ENCODE peak calls at places on chromosome 2, in four cellular contexts. D, V, I and R are unnamed samples.

GRCh38 chr2:44817673-44818335 is 123.7 kb upstream of the SIX3 start:
- DNase-seq in D (no peak), I (no peak), V (no peak), R (no peak)

GRCh38 chr2:120531365-120531764 is 185.4 kb downstream of the INHBB start:
- DNase-seq in D (no peak), V (peak), I (no peak), R (no peak)

GRCh38 chr2:171394164-171394725 is 39.5 kb downstream of the METTL8 start:
- DNase-seq in D (no peak), V (no peak), I (no peak), R (no peak)

GRCh38 chr2:240645346-240646060 is 20.2 kb downstream of the GPR35 start:
- DNase-seq in D (no peak), V (no peak), I (no peak), R (no peak)

GRCh38 chr2:152847067-152847466 is 128.6 kb downstream of the ARL6IP6 start:
- DNase-seq in D (no peak), I (no peak), V (peak), R (no peak)

GRCh38 chr2:142076319-142076718 is 54.5 kb downstream of the LRP1B start:
- DNase-seq in D (no peak), V (no peak), I (no peak), R (no peak)

GRCh38 chr2:60710707-60711106 is 45.4 kb upstream of the PAPOLG start:
- DNase-seq in D (no peak), I (no peak), V (no peak), R (no peak)

GRCh38 chr2:142863485-142863921 is 14.0 kb upstream of the KYNU start:
- DNase-seq in I (no peak), V (no peak), D (no peak), R (no peak)

GRCh38 chr2:130251865-130252620 is 53.8 kb upstream of the TUBA3E start:
- DNase-seq in D (no peak), V (no peak), I (no peak), R (no peak)

GRCh38 chr2:174972924-174973323 is 32.3 kb downstream of the CHN1 start:
- DNase-seq in I (no peak), V (peak), D (no peak), R (no peak)

GRCh38 chr2:155022531-155022930 is 324.0 kb downstream of the KCNJ3 start:
- DNase-seq in V (no peak), I (no peak), D (no peak), R (no peak)

GRCh38 chr2:85662899-85663683 is 4.9 kb downstream of the SFTPB start:
- DNase-seq in D (no peak), V (peak), I (no peak), R (no peak)

GRCh38 chr2:186325827-186326535 is 160.1 kb upstream of the ZC3H15 start:
- DNase-seq in I (no peak), V (no peak), D (no peak), R (no peak)

GRCh38 chr2:200302940-200303727 is 3.4 kb upstream of the SPATS2L start:
- DNase-seq in V (no peak), D (no peak), I (no peak), R (no peak)

GRCh38 chr2:203886579-203887230 is 19.1 kb downstream of the CTLA4 start:
- DNase-seq in D (no peak), I (no peak), V (no peak), R (no peak)

GRCh38 chr2:36163520-36164239 is 191.9 kb upstream of the CRIM1 start:
- DNase-seq in I (no peak), V (no peak), D (no peak), R (no peak)

GRCh38 chr2:128026422-128027277 is 1.2 kb downstream of the SAP130 start:
- DNase-seq in I (no peak), D (no peak), V (no peak), R (no peak)

GRCh38 chr2:223580951-223581350 is 21.2 kb downstream of the SCG2 start:
- DNase-seq in V (no peak), I (no peak), D (peak), R (no peak)

GRCh38 chr2:45169339-45170190 is 160.3 kb upstream of the SIX2 start:
- DNase-seq in I (peak), D (peak), V (no peak), R (no peak)

GRCh38 chr2:120908314-120908975 is 172.8 kb downstream of the GLI2 start:
- DNase-seq in D (no peak), I (no peak), V (no peak), R (no peak)

GRCh38 chr2:83017366-83018090 is 1441.6 kb downstream of the SUCLG1 start:
- DNase-seq in I (no peak), D (no peak), V (no peak), R (no peak)

GRCh38 chr2:83014462-83014861 is 1444.6 kb downstream of the SUCLG1 start:
- DNase-seq in I (no peak), D (no peak), V (no peak), R (no peak)

GRCh38 chr2:83016343-83017110 is 1442.6 kb downstream of the SUCLG1 start:
- DNase-seq in I (no peak), D (peak), V (no peak), R (no peak)
- TF ChIP-seq CTCF in I (no peak), D (peak), V (no peak), R (no peak)

DNA sequence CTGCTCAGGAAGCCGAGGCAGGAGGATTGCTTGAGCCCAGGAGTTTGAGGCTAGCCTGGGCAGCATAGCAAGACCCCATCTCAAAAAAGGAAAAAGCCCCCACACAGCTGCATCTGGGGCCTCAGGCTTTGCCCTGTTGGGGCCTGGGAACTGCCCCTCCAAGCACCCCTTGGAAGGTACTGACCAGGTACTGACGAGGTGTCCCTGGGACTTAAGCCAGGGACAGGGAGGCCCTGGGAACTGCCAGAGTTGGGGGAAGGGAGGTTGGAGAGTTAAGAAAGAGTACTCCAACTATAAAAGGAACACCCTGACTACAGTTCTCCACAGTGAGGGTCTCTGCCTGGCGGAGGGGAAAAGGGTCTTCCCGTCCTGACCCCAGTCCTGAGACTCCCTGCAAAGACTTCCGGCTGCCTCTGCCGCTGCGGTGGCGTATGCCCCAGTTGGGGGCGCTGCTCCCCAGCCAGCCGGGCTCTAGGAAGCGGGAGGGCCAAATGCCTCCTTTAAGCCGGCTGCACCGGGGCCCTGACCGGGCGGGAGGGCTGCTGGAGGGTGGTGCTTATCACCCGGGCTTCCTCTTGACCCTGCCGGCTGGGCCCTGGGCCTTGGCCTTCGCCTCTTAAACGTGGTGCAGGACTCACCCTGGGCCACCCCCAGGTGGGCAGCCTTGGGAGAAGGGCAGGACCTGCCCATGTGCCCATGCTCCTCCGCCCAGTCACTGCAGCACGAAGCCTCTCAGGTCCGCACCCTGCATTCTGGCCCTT is 12.8 kb downstream of the SLC30A3 start:
- DNase-seq in I (peak), V (no peak), D (peak), R (no peak)
- TF ChIP-seq CTCF in I (peak), V (peak), D (peak), R (peak)

GRCh38 chr2:100180503-100180902 is 38.1 kb upstream of the AFF3 start:
- DNase-seq in V (no peak), D (no peak), I (no peak), R (no peak)

GRCh38 chr2:100179806-100180205 is 37.4 kb upstream of the AFF3 start:
- DNase-seq in D (no peak), V (no peak), I (no peak), R (no peak)

GRCh38 chr2:100176925-100177324 is 34.5 kb upstream of the AFF3 start:
- DNase-seq in V (no peak), I (no peak), D (no peak), R (no peak)

GRCh38 chr2:100178864-100179263 is 36.5 kb upstream of the AFF3 start:
- DNase-seq in V (no peak), I (no peak), D (no peak), R (no peak)

DNA sequence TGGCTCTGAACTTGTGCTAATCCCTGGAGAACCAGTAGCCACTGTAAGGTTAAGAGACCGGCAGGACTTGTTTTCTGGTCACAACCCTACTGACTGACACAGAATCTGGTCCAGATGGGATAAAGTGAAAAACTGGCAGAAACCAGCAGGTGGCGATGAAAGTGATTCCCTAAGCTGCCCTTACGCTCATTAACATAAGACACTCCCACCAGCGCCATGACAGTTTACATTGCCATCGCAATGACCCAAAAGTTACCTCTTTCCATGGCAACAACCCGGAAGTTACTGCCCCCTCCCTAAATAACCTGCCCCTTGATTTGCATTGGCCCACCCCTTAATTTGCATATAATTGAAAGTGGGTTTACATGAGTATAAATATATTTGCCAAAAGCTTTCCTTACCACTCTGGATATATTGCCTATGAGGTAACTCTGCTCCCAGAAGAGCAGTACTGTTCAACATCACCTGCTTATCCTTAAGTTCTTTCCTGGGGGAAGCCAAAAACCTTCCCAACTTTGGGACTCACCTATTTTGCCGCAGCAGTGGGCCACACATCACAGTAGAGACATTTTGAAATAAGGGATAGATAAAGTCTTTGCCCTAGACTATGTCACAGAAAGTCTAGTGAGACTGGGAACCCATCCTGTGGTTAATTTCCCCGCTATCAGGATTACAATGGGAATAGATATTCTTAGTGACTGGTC is 35.8 kb upstream of the AFF3 start:
- DNase-seq in V (no peak), I (peak), D (peak), R (no peak)
- TF ChIP-seq CTCF in V (no peak), I (peak), D (peak), R (peak)

GRCh38 chr2:75464348-75464946 is 96.3 kb downstream of the EVA1A start:
- DNase-seq in V (no peak), D (no peak), I (no peak), R (no peak)
- TF ChIP-seq CTCF in V (peak), D (peak), I (peak), R (peak)

GRCh38 chr2:238513346-238513745 is 86.6 kb downstream of the ASB1 start:
- DNase-seq in I (peak), V (no peak), D (peak), R (no peak)
- TF ChIP-seq CTCF in I (peak), V (peak), D (peak), R (peak)

GRCh38 chr2:28391564-28392296 is 928 bp upstream of the FOSL2 start:
- DNase-seq in I (no peak), D (peak), V (no peak), R (no peak)
- TF ChIP-seq CTCF in I (peak), D (peak), V (no peak), R (peak)

GRCh38 chr2:30331869-30332268 is 100.5 kb downstream of the LBH start:
- DNase-seq in D (no peak), I (no peak), V (no peak), R (no peak)

GRCh38 chr2:30335981-30336538 is 104.7 kb downstream of the LBH start:
- DNase-seq in D (no peak), V (no peak), I (no peak), R (no peak)

GRCh38 chr2:30336978-30337841 is 105.9 kb downstream of the LBH start:
- DNase-seq in D (no peak), V (no peak), I (no peak), R (no peak)

GRCh38 chr2:30332791-30333453 is 101.6 kb downstream of the LBH start:
- DNase-seq in V (no peak), D (no peak), I (no peak), R (no peak)

DNA sequence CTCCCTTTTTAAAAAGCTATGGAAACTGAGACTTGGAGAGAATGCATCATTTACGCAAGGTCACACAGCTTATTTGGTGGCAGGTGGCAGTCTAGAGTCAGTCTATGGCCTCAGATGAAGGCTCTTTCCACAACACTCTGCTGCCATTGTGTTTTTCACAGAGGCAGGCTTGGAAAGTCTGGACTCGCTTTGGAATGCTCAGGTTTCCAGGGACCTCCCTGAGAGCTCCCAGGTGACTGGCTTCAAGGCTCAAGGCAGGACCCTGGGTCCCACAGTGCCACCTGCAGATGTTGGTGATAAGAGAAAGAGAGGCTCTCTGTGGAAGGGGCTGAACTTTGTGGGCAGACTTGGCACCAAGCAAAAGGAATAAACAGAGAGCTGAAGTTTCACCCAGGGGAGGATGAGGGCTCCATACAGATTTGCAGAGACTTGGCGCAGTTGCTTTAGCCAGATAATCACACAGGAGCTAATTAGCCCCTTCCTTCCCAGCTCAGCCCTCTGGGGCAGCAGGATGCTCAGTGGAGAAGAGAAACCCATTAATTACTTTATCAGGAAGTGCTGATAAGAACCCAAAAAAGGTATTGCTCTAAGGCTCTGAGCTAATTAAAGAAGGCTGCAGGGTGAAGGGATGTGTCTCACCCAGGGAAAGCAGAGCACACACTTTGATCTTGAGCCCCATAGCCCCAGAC is 103.5 kb downstream of the LBH start:
- DNase-seq in D (peak), V (no peak), I (no peak), R (no peak)
- TF ChIP-seq CTCF in D (peak), V (no peak), I (no peak), R (no peak)

GRCh38 chr2:33599175-33599942 is at the start of gene FAM98A:
- DNase-seq in I (peak), V (peak), D (peak), R (peak)
- TF ChIP-seq CTCF in I (peak), V (no peak), D (peak), R (peak)

DNA sequence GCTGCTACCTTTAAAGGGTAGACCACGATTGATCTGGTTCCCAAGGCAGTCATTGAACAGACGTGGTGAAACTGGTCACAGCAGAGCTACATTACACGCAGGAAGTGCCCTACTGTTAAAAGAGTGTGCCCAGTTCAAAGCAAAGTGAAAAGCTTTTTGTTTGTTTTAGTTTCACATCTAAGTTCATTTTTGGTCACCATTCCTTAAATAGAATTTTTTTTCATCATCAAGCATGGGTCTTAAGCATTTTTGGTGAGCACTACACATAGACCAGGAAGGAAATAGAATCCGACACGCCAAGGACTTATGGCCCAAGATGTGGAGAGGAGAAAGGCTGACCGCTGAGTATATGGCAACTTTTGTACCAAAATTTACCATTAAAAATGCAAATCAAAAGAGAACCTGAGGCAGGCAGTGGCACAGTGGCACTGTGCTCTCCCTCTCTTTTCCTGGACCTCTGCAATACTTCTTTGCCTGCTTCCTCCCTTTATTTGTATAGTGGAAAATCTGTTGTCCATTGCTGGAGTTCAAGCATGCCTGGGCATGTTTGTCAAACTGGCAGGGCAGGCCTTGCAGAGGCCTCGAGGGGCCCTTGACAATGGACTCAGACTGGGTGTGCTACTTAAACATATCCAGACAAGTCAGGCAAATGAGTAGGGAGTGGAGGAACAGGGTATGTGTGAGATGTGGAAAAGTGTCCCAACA is 42.6 kb upstream of the HNRNPA3 start:
- DNase-seq in V (no peak), D (no peak), I (no peak), R (no peak)
- TF ChIP-seq CTCF in V (no peak), D (no peak), I (no peak), R (no peak)

GRCh38 chr2:163878718-163879117 is 142.9 kb upstream of the FIGN start:
- DNase-seq in D (peak), V (no peak), I (peak), R (no peak)
- TF ChIP-seq CTCF in D (peak), V (peak), I (peak), R (peak)